ENCODE peak calls at places on chromosome 10, in four cellular contexts. Z, U, L and N are unnamed samples.

GRCh38 chr10:17237915-17238444 is 9.9 kb downstream of the VIM start:
- DNase-seq in Z (no peak), L (no peak), U (peak), N (no peak)

GRCh38 chr10:101512741-101513140 is 75.3 kb downstream of the POLL start:
- DNase-seq in L (no peak), Z (no peak), U (peak), N (peak)

GRCh38 chr10:15035385-15036301 is 8.1 kb upstream of the OLAH start:
- DNase-seq in U (peak), Z (no peak), L (peak), N (no peak)

GRCh38 chr10:31419394-31420063 is 100.5 kb downstream of the ZEB1 start:
- DNase-seq in Z (no peak), L (no peak), U (peak), N (no peak)

GRCh38 chr10:91798736-91799579 is 732 bp downstream of the TNKS2 start:
- DNase-seq in Z (peak), U (peak), L (peak), N (peak)

GRCh38 chr10:128704716-128705115 is 578.5 kb upstream of the MKI67 start:
- DNase-seq in U (no peak), L (no peak), Z (no peak), N (no peak)

GRCh38 chr10:43994539-43994938 is 345.9 kb upstream of the ZNF32 start:
- DNase-seq in U (no peak), L (no peak), Z (no peak), N (no peak)

GRCh38 chr10:3779146-3779707 is 5.8 kb downstream of the KLF6 start:
- DNase-seq in Z (no peak), U (peak), L (no peak), N (no peak)

GRCh38 chr10:117135026-117135372 is 3.1 kb downstream of the VAX1 start:
- DNase-seq in Z (no peak), L (no peak), U (no peak), N (no peak)

GRCh38 chr10:133532871-133533270 is 5.7 kb downstream of the CYP2E1 start:
- DNase-seq in Z (no peak), L (no peak), U (no peak), N (no peak)

GRCh38 chr10:112393827-112394226 is 19.9 kb downstream of the ACSL5 start:
- DNase-seq in L (no peak), Z (no peak), U (no peak), N (no peak)